ENCODE peak calls at places on chromosome 12, in four cellular contexts. N, T, V and S are unnamed samples.

GRCh38 chr12:122423258-122424165 is 1.0 kb upstream of the CLIP1 start:
- DNase-seq in T (peak), V (no peak), N (peak), S (peak)

GRCh38 chr12:28313631-28314030 is 123.4 kb downstream of the CCDC91 start:
- DNase-seq in T (peak), N (no peak), V (no peak), S (peak)

GRCh38 chr12:108820700-108821406 is 36.5 kb downstream of the SSH1 start:
- DNase-seq in V (no peak), T (peak), N (no peak), S (no peak)

GRCh38 chr12:88923631-88924030 is 343.4 kb upstream of the KITLG start:
- DNase-seq in T (no peak), N (no peak), V (no peak), S (no peak)

GRCh38 chr12:90645181-90645580 is 309.8 kb downstream of the CCER1 start:
- DNase-seq in V (no peak), N (no peak), T (no peak), S (no peak)

GRCh38 chr12:6361834-6362233 is 13.5 kb downstream of the SCNN1A start:
- DNase-seq in T (no peak), N (no peak), V (no peak), S (no peak)

GRCh38 chr12:7642876-7643309 is 22.8 kb downstream of the APOBEC1 start:
- DNase-seq in T (peak), V (no peak), N (no peak), S (peak)

GRCh38 chr12:6929806-6930452 is 2.2 kb downstream of the ATN1 start:
- DNase-seq in T (no peak), N (no peak), V (no peak), S (no peak)

GRCh38 chr12:123062682-123063426 is 82.4 kb downstream of the ARL6IP4 start:
- DNase-seq in N (no peak), T (peak), V (no peak), S (peak)

GRCh38 chr12:127075981-127076380 is 1191.0 kb upstream of the TMEM132C start:
- DNase-seq in T (no peak), V (no peak), N (no peak), S (no peak)

GRCh38 chr12:15979096-15980091 is 68.3 kb downstream of the DERA start:
- DNase-seq in V (no peak), N (no peak), T (peak), S (peak)

GRCh38 chr12:30203981-30204380 is 420.2 kb upstream of the TMTC1 start:
- DNase-seq in V (no peak), N (no peak), T (no peak), S (no peak)

GRCh38 chr12:47277972-47278448 is 198.3 kb upstream of the AMIGO2 start:
- DNase-seq in V (no peak), N (no peak), T (peak), S (peak)

GRCh38 chr12:18320036-18320617 is 58.8 kb downstream of the PIK3C2G start:
- DNase-seq in N (peak), V (peak), T (peak), S (peak)

GRCh38 chr12:107235600-107235999 is 142.3 kb upstream of the CRY1 start:
- DNase-seq in V (no peak), N (no peak), T (no peak), S (no peak)

GRCh38 chr12:120851444-120851843 is 52.7 kb downstream of the SPPL3 start:
- DNase-seq in V (no peak), T (no peak), N (no peak), S (peak)

GRCh38 chr12:67766370-67766769 is 117.8 kb downstream of the DYRK2 start:
- DNase-seq in N (no peak), T (peak), V (no peak), S (no peak)

GRCh38 chr12:111211910-111212757 is 156.8 kb downstream of the PHETA1 start:
- DNase-seq in V (no peak), N (peak), T (no peak), S (peak)

GRCh38 chr12:117518594-117519270 is 157.3 kb upstream of the NOS1 start:
- DNase-seq in T (no peak), N (no peak), V (no peak), S (no peak)

GRCh38 chr12:79921786-79922185 is 13.1 kb downstream of the PPP1R12A start:
- DNase-seq in T (no peak), V (no peak), N (no peak), S (no peak)

DNA sequence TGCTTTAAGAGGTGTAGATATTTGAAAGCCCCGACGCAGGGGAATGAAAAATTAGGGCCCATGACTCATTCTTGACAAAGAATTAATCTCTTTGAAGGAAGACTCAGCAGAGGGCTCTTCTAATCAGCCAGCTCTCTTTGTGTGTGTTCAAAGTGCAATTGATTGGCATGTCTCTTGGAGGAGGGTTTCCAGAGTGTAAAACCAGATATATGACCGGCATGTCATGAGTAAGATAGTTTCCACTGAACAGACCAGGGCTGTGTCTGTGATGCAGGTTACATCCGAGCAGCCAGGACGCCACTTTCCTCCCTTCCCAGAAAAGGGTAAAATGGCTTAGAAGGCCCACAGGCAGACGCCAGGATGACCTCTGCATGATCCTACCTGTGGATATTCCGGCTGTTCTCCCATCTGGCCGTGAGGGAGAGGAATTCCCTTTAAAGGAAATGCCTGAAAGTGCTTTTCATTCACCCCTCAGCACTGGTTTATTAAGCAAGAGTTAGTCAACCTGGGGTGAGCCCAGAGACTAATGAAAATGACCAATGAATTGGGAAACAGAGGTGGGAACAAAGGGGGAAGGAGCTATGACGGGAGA is 7.2 kb upstream of the KRT75 start:
- DNase-seq in N (no peak), T (no peak), V (no peak), S (peak)
- H2BK12ac ChIP-seq in N (peak), T (no peak), V (no peak), S (no peak)

DNA sequence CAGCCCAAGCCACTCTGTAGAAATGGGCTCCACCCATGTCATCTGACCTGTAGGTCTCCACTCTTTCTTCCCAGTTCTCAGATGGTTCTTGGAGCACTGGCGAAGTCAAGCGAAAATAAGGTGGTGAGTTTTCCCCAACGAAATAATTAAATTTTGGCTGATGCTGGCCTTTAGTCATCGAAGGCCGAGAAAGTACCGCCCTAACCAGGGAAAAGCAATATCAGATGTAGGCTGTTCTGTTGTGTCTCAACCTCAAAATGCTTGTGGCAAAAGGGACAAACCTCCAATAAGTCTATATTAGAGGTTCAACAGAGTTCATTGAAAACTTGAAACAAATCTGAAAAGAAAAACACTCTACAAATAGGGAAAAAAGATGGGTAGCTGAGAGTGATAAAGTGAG is 48.6 kb upstream of the BCAT1 start:
- DNase-seq in T (no peak), V (no peak), N (no peak), S (no peak)
- H2AK5ac ChIP-seq in T (peak), V (no peak), N (no peak), S (no peak)

DNA sequence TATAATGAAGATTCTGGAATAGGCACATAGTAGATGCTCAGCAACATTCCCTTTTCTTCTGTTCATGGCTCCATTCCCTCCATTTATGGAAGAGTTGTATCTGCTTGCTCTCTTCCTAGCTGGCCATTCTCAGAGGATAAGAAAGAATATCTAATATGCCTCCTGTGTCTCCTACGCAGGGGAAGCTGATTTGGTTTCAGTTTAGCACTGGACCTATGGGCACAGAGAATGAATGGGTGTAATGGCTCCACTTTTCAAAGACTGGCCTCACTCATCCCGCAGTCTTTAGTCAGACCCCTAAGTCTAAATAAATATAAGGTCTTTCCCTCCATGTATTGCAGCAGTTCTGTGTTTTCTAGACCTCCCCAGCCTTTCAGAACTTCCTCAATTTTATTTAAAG is 2.0 kb downstream of the PKP2 start:
- DNase-seq in N (no peak), T (no peak), V (no peak), S (peak)
- H3K4me3 ChIP-seq in N (no peak), T (no peak), V (no peak), S (no peak)

GRCh38 chr12:26282339-26282945 is 87.1 kb downstream of the SSPN start:
- DNase-seq in N (no peak), T (no peak), V (no peak), S (no peak)

GRCh38 chr12:26280869-26281268 is 85.5 kb downstream of the SSPN start:
- DNase-seq in V (no peak), T (no peak), N (no peak), S (no peak)

GRCh38 chr12:26283617-26284016 is 88.2 kb downstream of the SSPN start:
- DNase-seq in V (no peak), T (no peak), N (no peak), S (no peak)

GRCh38 chr12:26281320-26281719 is 85.9 kb downstream of the SSPN start:
- DNase-seq in T (no peak), N (no peak), V (no peak), S (no peak)

DNA sequence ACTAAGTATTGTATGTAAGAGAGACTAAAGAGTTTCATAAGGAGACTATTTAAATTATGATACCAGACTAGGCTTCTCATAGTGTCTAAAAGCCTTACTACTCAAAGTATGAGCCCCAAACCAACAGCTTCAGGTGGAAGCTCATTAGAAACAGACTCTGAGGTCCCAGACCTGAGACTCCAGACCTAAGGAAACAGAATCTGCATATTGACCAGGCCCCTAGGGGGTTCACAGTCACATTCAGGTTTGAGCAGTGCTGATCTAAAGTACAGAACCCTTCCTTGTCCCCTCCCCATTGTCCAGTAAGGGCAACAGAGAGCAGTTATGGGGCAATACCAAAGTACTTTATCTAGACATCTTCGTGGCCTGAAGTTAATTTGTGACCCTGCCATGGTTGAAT is 87.7 kb downstream of the SSPN start:
- DNase-seq in V (no peak), N (no peak), T (no peak), S (no peak)
- H2BK12ac ChIP-seq in V (no peak), N (no peak), T (no peak), S (no peak)

DNA sequence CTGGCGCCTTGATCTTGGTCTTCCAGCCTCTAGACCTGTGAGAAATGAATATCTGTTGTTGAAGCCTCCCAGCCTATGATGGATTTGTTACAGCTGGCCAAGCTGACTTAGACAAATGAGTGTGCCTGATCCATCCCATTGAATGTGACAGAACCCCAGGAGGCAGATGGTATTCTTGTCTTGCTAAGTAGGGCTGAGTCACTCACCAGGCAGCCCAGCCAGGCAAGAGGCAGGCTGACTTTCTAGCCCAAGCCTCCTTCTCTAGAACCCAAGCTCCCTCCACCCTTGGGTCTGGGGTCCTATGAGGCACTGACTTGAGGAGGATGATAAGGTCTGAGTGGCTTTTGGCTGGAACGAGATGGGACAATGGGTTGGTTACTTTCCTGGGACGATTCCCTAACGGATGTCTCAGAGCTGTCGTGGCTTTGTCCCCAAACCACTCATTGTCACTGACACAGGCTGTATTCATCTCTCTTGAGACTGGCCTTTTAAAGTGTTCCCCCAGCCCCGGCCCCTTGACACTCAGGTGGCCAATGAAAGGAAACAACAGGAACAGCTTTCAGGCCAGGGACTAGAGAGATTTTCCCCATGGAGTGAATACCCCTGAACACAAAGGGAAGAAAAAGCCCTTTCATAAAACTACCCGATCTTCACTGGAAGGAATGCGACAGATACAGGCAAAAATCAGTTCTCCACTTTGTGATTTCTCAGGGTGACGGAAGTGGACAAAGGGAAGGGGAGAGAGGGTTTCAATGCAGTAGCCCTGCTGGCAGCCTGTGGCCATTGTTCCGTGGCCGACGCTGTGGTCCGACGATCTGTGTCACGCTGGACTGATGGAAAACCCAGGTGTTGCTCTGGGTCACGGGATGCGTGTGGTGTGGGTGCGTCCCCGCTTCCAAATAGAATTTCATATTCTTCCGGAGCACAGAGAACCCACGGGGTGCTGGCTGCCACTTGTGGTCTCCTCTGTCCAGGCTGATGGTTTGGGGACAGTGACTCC is 264.3 kb downstream of the AACS start:
- DNase-seq in V (no peak), T (no peak), N (peak), S (no peak)
- H2AK5ac ChIP-seq in V (peak), T (no peak), N (peak), S (no peak)

GRCh38 chr12:132449565-132450390 is 40.2 kb upstream of the FBRSL1 start:
- DNase-seq in N (no peak), T (no peak), V (no peak), S (no peak)
- H3K4me3 ChIP-seq in N (no peak), T (no peak), V (no peak), S (no peak)

DNA sequence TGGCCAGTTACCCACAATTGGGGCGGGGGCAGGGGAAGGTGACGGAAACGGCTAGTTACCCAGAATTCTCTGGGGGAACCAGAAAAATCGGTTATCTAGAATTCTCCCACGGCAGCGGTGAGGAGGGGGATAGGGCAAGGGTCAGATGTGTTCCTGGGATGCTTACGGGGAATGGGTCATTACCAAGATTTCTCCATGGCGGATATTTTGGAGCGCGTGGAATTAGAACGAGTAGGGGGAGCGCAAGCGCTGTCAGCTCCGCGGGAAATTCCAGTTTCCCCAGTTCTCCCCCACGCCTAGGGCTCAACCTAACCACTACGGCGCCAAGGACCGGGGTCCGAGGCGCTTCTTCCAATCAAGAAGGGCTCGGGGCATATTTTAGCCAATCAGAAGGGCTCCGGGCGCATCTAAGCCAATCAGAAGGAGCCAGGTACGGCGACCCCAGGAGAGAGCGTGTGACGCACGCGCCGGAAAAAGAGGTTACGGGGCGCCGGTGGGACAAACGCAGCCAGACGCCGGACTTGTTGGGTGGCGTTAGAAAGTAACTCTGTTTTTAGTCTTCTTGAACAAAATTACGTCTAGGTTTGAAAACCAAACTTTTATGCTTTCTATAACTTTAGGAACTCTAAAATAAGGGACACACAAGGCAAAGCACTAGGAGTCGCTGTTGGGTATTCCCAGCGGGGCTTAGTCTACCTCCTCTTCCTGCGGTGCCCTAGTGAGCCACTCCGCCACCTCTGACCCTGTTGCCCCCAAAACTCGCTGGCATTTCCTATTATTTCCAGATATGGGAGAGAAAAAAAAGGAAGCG is at the start of gene PAN2:
- DNase-seq in T (peak), V (peak), N (peak), S (peak)
- H2BK12ac ChIP-seq in T (peak), V (peak), N (no peak), S (peak)